ENCODE peak calls at places on chromosomes 11 and 22, in five cellular contexts. R is Peyer's patch, F is esophagus squamous epithelium, T is epithelial cell of esophagus, W is uterus. D is an unnamed sample.

GRCh38 chr11:8325905-8326304 is 62.2 kb upstream of the LMO1 start:
- DNase-seq in F (no peak), W (no peak), T (no peak), R (no peak), D (no peak)

GRCh38 chr11:127925430-127925829 is 661.9 kb downstream of the ETS1 start:
- DNase-seq in F (no peak), R (no peak), T (peak), W (no peak), D (peak)

GRCh38 chr11:126366064-126366822 is 10.8 kb downstream of the ST3GAL4 start:
- DNase-seq in R (no peak), W (no peak), F (no peak), T (no peak), D (no peak)

GRCh38 chr11:2150206-2150847 is 10.7 kb downstream of the INS start:
- DNase-seq in W (no peak), F (no peak), T (peak), R (no peak), D (peak)

GRCh38 chr22:31089101-31090100 is 8.3 kb downstream of the SMTN start:
- DNase-seq in W (peak), R (peak), T (no peak), F (no peak), D (no peak)

GRCh38 chr22:46124383-46125144 is 25.8 kb upstream of the PPARA start:
- DNase-seq in F (no peak), W (no peak), T (no peak), R (no peak), D (no peak)

GRCh38 chr11:73465019-73465675 is 88.9 kb downstream of the RELT start:
- DNase-seq in T (no peak), F (no peak), R (no peak), W (no peak), D (peak)

GRCh38 chr11:65870307-65870658 is 2.3 kb downstream of the EFEMP2 start:
- DNase-seq in W (no peak), T (no peak), F (no peak), R (no peak), D (no peak)

GRCh38 chr11:61702701-61703312 is 22.6 kb downstream of the DAGLA start:
- DNase-seq in F (no peak), R (no peak), T (no peak), W (no peak), D (no peak)

GRCh38 chr22:20750461-20751184 is 23.3 kb upstream of the SERPIND1 start:
- DNase-seq in F (no peak), R (peak), W (peak), T (peak), D (peak)

GRCh38 chr11:86172894-86173293 is 71.7 kb upstream of the EED start:
- DNase-seq in R (no peak), F (no peak), T (peak), W (no peak), D (peak)

GRCh38 chr11:17423533-17424310 is 35.3 kb upstream of the KCNJ11 start:
- DNase-seq in W (no peak), T (peak), R (no peak), F (no peak), D (no peak)

GRCh38 chr22:40668611-40669390 is 10.5 kb upstream of the MCHR1 start:
- DNase-seq in T (peak), W (no peak), R (no peak), F (no peak), D (peak)

GRCh38 chr11:122672892-122673291 is 17.4 kb downstream of the UBASH3B start:
- DNase-seq in F (no peak), W (no peak), R (no peak), T (no peak), D (no peak)

GRCh38 chr11:96333076-96333744 is 9.8 kb downstream of the MAML2 start:
- DNase-seq in W (no peak), T (no peak), R (no peak), F (no peak), D (peak)

GRCh38 chr22:29517215-29517908 is 36.2 kb downstream of the THOC5 start:
- DNase-seq in T (no peak), W (no peak), F (no peak), R (no peak), D (no peak)

GRCh38 chr22:48222742-48223487 is 1460.5 kb downstream of the TBC1D22A start:
- DNase-seq in W (no peak), T (no peak), F (no peak), R (no peak), D (no peak)

GRCh38 chr11:5808500-5809121 is at the start of gene OR52N2:
- DNase-seq in F (peak), W (peak), T (peak), R (peak), D (peak)

GRCh38 chr11:73989156-73989555 is 6.5 kb upstream of the UCP2 start:
- DNase-seq in W (no peak), T (no peak), F (no peak), R (no peak), D (no peak)

GRCh38 chr11:66345316-66345649 is 379 bp upstream of the BRMS1 start:
- DNase-seq in R (no peak), T (no peak), W (no peak), F (no peak), D (no peak)

GRCh38 chr11:83835423-83835822 is 549.3 kb upstream of the CCDC90B start:
- DNase-seq in F (no peak), R (no peak), W (no peak), T (no peak), D (no peak)

GRCh38 chr11:43681543-43681942 is 1.0 kb downstream of the HSD17B12 start:
- DNase-seq in T (peak), F (no peak), R (no peak), W (no peak), D (peak)

GRCh38 chr11:76656087-76656531 is 14.4 kb downstream of the LRRC32 start:
- DNase-seq in F (no peak), T (no peak), R (no peak), W (no peak), D (no peak)

GRCh38 chr11:2301631-2302272 is at the start of the genes C11orf21 and TSPAN32:
- DNase-seq in T (no peak), W (no peak), R (peak), F (no peak), D (peak)

GRCh38 chr11:66546966-66547661 is 411 bp downstream of the ACTN3 start:
- DNase-seq in R (no peak), T (no peak), W (no peak), F (no peak), D (no peak)

GRCh38 chr11:126305699-126306098 is 1.8 kb downstream of the DCPS start:
- DNase-seq in F (no peak), W (no peak), R (no peak), T (no peak), D (no peak)

DNA sequence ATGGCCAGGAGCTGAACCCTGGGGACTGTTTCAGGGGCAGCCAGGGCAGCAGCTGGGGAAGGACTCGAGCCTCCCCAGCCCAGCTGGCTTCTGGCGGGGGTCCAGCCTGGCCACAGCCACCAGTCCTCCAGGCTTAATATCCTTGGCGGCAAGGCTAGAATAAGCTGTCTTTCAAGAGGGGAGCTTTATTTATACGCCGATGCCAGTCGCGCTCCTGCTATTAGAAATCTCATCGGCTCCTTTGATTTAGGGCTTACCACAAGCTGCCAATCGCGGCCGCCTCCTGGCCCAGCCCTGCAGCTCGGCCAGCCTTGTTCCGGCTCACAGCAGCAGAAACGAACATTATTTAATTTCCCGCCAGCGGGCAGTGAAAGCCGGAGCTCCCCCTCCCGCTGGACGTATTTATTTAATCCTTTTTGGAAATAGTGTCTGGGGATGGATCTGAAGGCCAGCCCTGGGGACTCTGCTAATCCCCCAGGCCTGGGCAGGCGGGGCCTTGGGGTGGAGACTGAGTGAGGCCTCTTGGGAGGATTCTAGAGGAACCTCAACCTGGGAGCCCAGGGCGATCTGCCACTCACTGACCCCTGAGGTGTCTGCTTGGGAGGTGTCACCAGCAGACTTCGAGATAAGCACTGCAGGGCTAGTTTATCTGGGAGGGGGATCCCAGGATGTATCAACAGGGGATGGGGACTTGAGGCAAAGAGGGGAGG is 363.1 kb downstream of the MN1 start:
- DNase-seq in T (peak), R (no peak), W (no peak), F (no peak), D (peak)
- TF ChIP-seq CTCF in T (no peak), R (no peak), W (no peak), F (no peak), D (no peak)

GRCh38 chr11:125224391-125225015 is 60.0 kb downstream of the PKNOX2 start:
- DNase-seq in W (peak), R (no peak), T (peak), F (no peak), D (no peak)
- TF ChIP-seq CTCF in W (peak), R (peak), T (peak), F (no peak), D (no peak)

GRCh38 chr11:47711816-47712215 is 3.4 kb downstream of the AGBL2 start:
- DNase-seq in T (no peak), W (no peak), F (no peak), R (no peak), D (no peak)

GRCh38 chr11:47720651-47721050 is 5.5 kb upstream of the AGBL2 start:
- DNase-seq in T (no peak), F (no peak), W (no peak), R (no peak), D (no peak)

GRCh38 chr11:47714554-47715081 is 551 bp downstream of the AGBL2 start:
- DNase-seq in F (no peak), R (peak), W (peak), T (peak), D (peak)

GRCh38 chr11:47715082-47715669 is at the start of gene AGBL2:
- DNase-seq in R (peak), T (peak), W (peak), F (no peak), D (peak)

DNA sequence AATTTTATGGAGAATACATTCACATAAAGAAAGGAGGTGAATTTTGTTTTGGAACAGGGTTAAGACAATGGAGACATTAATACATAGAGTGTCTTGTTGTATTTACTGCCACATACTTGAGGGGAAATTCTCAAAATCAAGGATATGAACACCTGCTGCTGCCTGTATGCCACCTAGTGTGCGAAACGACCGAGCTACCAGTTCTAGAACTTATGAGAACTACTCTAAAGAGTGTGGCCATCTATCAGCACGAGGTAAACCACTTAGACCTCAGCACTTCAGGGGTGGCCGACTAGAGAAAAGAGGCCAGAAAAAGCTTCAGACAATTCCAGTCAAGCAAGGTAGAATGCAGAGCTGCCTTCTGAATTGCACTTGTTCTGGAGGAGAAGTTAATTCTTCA is 1.5 kb upstream of the AGBL2 start:
- DNase-seq in F (no peak), R (no peak), T (peak), W (no peak), D (no peak)
- TF ChIP-seq CTCF in F (no peak), R (no peak), T (peak), W (no peak), D (no peak)

GRCh38 chr11:109707411-109707810 is 285.4 kb downstream of the C11orf87 start:
- DNase-seq in W (no peak), R (no peak), F (no peak), T (no peak), D (no peak)

GRCh38 chr11:109708184-109708583 is 286.2 kb downstream of the C11orf87 start:
- DNase-seq in T (no peak), F (no peak), R (no peak), W (no peak), D (no peak)

GRCh38 chr11:109706940-109707339 is 284.9 kb downstream of the C11orf87 start:
- DNase-seq in R (no peak), T (no peak), W (no peak), F (no peak), D (no peak)

DNA sequence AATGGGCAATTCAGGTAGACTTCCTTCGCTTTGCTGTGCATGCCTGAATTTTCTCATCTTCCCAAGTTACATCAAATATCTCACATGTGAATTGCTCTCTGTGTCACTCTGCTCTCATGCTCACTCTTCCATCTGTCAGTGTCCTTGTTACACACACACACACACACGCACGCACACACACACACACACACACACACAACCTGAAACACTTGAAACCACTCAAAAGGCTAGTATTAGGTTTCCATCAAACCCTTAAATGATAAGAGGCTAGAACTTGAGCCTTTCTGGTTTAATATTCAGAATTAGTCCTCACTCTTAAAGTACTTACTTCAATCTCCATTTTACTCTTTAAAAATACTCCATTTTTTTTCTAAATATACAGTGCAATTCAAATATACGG is 282.4 kb downstream of the C11orf87 start:
- DNase-seq in T (no peak), F (no peak), W (no peak), R (no peak), D (no peak)
- TF ChIP-seq CTCF in T (no peak), F (no peak), W (no peak), R (no peak), D (no peak)

D was measured in AG10803.